ENCODE peak calls at places on chromosomes 12 and 14, in five cellular contexts. U, P, W, X and F are unnamed samples.

GRCh38 chr12:51897181-51897580 is 9.3 kb downstream of the ANKRD33 start:
- DNase-seq in U (no peak), P (no peak), W (no peak), X (no peak), F (no peak)

GRCh38 chr12:89544730-89545184 is 18.9 kb upstream of the POC1B start:
- DNase-seq in U (peak), P (no peak), W (no peak), X (peak), F (no peak)

GRCh38 chr14:95294834-95295599 is 24.7 kb downstream of the CLMN start:
- DNase-seq in U (no peak), P (no peak), W (no peak), X (no peak), F (no peak)

GRCh38 chr14:76827696-76828301 is 1.6 kb downstream of the LRRC74A start:
- DNase-seq in U (no peak), P (no peak), W (no peak), X (peak), F (no peak)

GRCh38 chr12:120264511-120265202 is 873 bp downstream of the PXN start:
- DNase-seq in U (peak), P (no peak), W (no peak), X (no peak), F (no peak)

GRCh38 chr14:35883677-35884293 is 57.6 kb downstream of the BRMS1L start:
- DNase-seq in U (no peak), P (no peak), W (no peak), X (no peak), F (no peak)

GRCh38 chr14:101854366-101854765 is 92.9 kb downstream of the PPP2R5C start:
- DNase-seq in U (no peak), P (no peak), W (no peak), X (no peak), F (no peak)

GRCh38 chr12:52151859-52152783 is 39.7 kb downstream of the KRT80 start:
- DNase-seq in U (peak), P (peak), W (peak), X (peak), F (peak)

GRCh38 chr14:36520601-36521525 is 831 bp upstream of the NKX2-1 start:
- DNase-seq in U (no peak), P (peak), W (no peak), X (no peak), F (no peak)

GRCh38 chr12:112998997-112999767 is 20.9 kb downstream of the OAS2 start:
- DNase-seq in U (no peak), P (no peak), W (no peak), X (no peak), F (no peak)

GRCh38 chr14:87049886-87050820 is 942.8 kb downstream of the GALC start:
- DNase-seq in U (no peak), P (no peak), W (no peak), X (no peak), F (no peak)

GRCh38 chr12:54019924-54020586 is 8.2 kb upstream of the HOXC6 start:
- DNase-seq in U (no peak), P (no peak), W (peak), X (no peak), F (no peak)

GRCh38 chr12:54020587-54020969 is 7.7 kb upstream of the HOXC6 start:
- DNase-seq in U (no peak), P (no peak), W (no peak), X (no peak), F (no peak)

GRCh38 chr12:54021006-54021405 is 7.2 kb upstream of the HOXC6 start:
- DNase-seq in U (no peak), P (no peak), W (peak), X (no peak), F (no peak)

GRCh38 chr12:54022960-54023884 is 5.0 kb upstream of the HOXC6 start:
- DNase-seq in U (no peak), P (no peak), W (no peak), X (no peak), F (no peak)

GRCh38 chr12:54021432-54022013 is 6.7 kb upstream of the HOXC6 start:
- DNase-seq in U (no peak), P (no peak), W (peak), X (no peak), F (no peak)
- TF ChIP-seq CTCF in U (peak), P (peak), W (no peak), X (no peak), F (no peak)

GRCh38 chr14:59009967-59010366 is 178.5 kb upstream of the DAAM1 start:
- DNase-seq in U (no peak), P (no peak), W (no peak), X (no peak), F (no peak)

GRCh38 chr14:59004012-59004411 is 184.5 kb upstream of the DAAM1 start:
- DNase-seq in U (no peak), P (no peak), W (no peak), X (no peak), F (no peak)
- TF ChIP-seq CTCF in U (no peak), P (no peak), W (no peak), X (peak), F (no peak)

GRCh38 chr12:79935021-79935623 is at the start of gene PPP1R12A:
- DNase-seq in U (peak), P (peak), W (peak), X (peak), F (peak)

GRCh38 chr12:79933580-79934264 is 1.2 kb downstream of the PPP1R12A start:
- DNase-seq in U (no peak), P (no peak), W (no peak), X (no peak), F (no peak)

GRCh38 chr12:79934309-79935020 is 432 bp downstream of the PPP1R12A start:
- DNase-seq in U (peak), P (peak), W (peak), X (no peak), F (peak)

GRCh38 chr12:79936670-79937069 is 1.8 kb upstream of the PPP1R12A start:
- DNase-seq in U (no peak), P (no peak), W (no peak), X (no peak), F (no peak)

GRCh38 chr12:79935624-79936040 is 735 bp upstream of the PPP1R12A start:
- DNase-seq in U (no peak), P (no peak), W (no peak), X (no peak), F (no peak)
- TF ChIP-seq CTCF in U (no peak), P (no peak), W (no peak), X (no peak), F (no peak)

DNA sequence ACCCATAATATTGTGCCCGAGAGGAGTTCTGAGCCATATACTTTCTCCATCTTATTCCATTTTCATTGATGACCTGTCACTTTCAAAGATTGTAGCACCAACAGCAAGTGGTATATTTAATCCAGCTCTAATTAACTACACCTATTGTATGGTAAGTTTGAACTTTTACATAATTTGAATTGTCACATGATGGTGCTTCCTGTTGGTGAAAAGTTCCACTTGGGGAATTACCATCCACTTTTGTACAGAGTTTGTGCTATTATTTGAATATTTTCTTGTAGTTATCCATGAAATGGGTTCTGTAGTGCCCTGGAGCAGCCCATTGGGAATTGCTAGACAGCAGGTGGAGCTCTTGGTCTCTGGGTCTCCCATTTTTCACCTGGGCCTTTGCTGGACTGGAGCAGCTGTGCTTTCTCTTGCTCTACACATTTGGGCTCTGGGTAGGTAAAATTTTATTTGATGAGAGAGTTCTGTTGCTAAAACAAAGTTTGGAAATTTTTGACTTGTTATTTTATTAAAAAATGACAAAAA is 3.0 kb downstream of the SMCO3 start:
- DNase-seq in U (no peak), P (no peak), W (no peak), X (no peak), F (no peak)
- TF ChIP-seq CTCF in U (peak), P (peak), W (no peak), X (peak), F (no peak)

DNA sequence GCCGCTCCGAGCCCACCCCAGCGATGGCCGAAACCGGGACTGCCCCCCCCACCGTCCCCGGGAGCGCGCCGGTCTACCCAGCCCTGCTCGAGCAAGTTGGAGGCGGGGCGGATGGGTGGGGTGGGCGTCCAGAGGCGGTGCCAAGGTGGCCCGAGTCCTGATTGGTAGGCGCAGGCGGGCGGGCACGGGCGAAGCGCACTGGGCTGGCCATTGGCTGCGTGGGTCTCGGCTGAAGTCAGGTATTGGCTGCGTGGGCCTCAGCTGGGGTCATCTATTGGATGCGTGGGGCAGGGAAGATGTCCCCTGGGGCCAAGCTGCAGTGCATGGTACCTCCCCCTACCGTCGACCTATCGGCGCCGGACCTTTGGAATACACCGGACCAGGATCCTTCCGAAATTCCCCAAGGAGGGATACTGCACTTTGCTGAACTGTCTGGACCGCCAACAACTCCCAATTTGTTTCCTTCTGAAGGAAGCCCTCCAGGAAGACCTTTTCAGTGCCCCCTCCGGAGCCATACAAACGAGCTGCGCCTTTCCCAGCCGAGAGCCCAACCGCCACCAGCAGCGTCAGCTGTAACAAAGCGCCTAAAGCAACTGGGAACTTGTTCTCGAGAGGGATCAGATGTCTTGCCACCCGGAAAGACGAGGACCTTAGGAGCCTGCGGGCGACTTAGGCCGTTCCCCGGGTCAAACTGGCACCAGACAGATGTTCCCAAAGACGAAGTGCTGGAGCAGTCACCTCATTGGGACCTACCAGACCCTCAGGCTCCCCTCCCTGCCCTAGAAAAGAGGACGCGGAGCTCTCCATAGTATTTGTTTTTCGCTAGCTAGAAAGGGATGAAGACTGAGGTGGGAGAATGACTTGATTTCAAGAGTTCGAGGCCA is at the start of gene HOMEZ:
- DNase-seq in U (peak), P (peak), W (peak), X (peak), F (peak)
- TF ChIP-seq CTCF in U (no peak), P (peak), W (no peak), X (peak), F (no peak)

DNA sequence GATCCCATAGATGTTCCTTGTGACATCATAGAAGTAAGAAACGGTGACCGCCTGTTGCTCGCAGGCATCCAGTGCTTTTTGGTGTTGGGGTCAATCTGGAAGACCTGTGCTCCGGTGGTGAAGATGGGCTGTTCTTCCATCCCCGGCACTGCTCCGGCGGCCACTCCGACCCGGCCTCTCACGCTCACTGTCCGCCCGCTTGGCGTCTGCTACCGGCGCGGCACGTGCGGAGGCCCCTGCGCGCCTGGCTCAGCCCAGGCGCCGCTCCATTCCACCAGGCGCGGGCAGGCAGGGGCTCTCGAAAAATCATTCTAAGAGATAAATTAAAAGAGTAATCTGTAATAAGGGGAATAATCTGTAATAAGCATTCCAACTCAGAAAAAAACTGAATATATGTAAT is 934.5 kb downstream of the TMEM121 start:
- DNase-seq in U (no peak), P (no peak), W (no peak), X (no peak), F (no peak)
- TF ChIP-seq CTCF in U (no peak), P (no peak), W (no peak), X (no peak), F (no peak)

GRCh38 chr12:94239332-94239731 is 91.0 kb downstream of the PLXNC1 start:
- DNase-seq in U (no peak), P (no peak), W (no peak), X (no peak), F (no peak)
- TF ChIP-seq CTCF in U (no peak), P (no peak), W (no peak), X (no peak), F (no peak)

DNA sequence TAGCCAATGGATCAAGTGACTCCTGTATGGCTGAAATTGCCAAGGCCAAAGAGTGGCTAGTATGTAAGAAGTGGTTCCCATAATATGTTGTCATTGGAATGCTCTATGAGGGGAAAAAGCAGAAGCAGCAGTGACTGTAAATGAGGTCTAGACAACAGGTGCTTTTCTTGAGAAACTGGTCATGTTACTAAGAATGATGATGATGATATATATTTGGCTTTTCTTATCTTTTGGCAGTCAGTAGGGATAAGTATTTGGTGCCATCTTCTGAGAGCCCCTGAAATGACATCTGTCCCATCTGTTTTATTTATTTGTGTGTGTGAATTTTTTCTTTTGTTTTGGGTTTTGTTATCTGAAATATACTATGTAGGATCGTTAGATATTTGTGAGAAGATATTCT is 141.7 kb downstream of the SYT1 start:
- DNase-seq in U (no peak), P (no peak), W (no peak), X (no peak), F (no peak)
- TF ChIP-seq CTCF in U (no peak), P (peak), W (no peak), X (no peak), F (no peak)

GRCh38 chr14:104075530-104076151 is 9.9 kb upstream of the ASPG start:
- DNase-seq in U (no peak), P (no peak), W (no peak), X (no peak), F (no peak)
- TF ChIP-seq CTCF in U (no peak), P (peak), W (no peak), X (peak), F (no peak)